ENCODE peak calls at places on chromosomes 2 and 18, in six cellular contexts. One of them, this sample, is unnamed.

GRCh38 chr2:240225660-240226475 is 85.4 kb upstream of the OTOS start:
- DNase-seq in cardiac fibroblast: no peak
- DNase-seq in AG08395: no peak
- DNase-seq in HTR-8/SVneo: no peak
- DNase-seq in Daoy: no peak
- DNase-seq in WTC11: no peak
- DNase-seq in this sample: no peak

GRCh38 chr18:58682429-58683069 is 11.3 kb downstream of the MALT1 start:
- DNase-seq in HTR-8/SVneo: peak
- DNase-seq in AG08395: peak
- DNase-seq in Daoy: peak
- DNase-seq in cardiac fibroblast: peak
- DNase-seq in WTC11: no peak
- DNase-seq in this sample: peak

GRCh38 chr2:206556357-206556949 is 85.8 kb upstream of the FAM237A start:
- DNase-seq in HTR-8/SVneo: peak
- DNase-seq in cardiac fibroblast: peak
- DNase-seq in Daoy: peak
- DNase-seq in WTC11: no peak
- DNase-seq in AG08395: peak
- DNase-seq in this sample: no peak

GRCh38 chr18:76838182-76838581 is 15.8 kb downstream of the ZNF236 start:
- DNase-seq in AG08395: no peak
- DNase-seq in Daoy: no peak
- DNase-seq in cardiac fibroblast: no peak
- DNase-seq in HTR-8/SVneo: no peak
- DNase-seq in WTC11: no peak
- DNase-seq in this sample: no peak

GRCh38 chr2:237662671-237663093 is 35.3 kb downstream of the LRRFIP1 start:
- DNase-seq in WTC11: peak
- DNase-seq in cardiac fibroblast: peak
- DNase-seq in AG08395: peak
- DNase-seq in HTR-8/SVneo: no peak
- DNase-seq in Daoy: peak
- DNase-seq in this sample: peak

GRCh38 chr18:44973282-44973681 is 292.6 kb downstream of the SETBP1 start:
- DNase-seq in HTR-8/SVneo: no peak
- DNase-seq in AG08395: no peak
- DNase-seq in Daoy: no peak
- DNase-seq in cardiac fibroblast: peak
- DNase-seq in WTC11: no peak
- DNase-seq in this sample: no peak

GRCh38 chr18:46447792-46448191 is 209.2 kb downstream of the LOXHD1 start:
- DNase-seq in Daoy: no peak
- DNase-seq in HTR-8/SVneo: no peak
- DNase-seq in WTC11: no peak
- DNase-seq in cardiac fibroblast: no peak
- DNase-seq in AG08395: no peak
- DNase-seq in this sample: no peak

GRCh38 chr2:182594286-182594685 is 121.8 kb upstream of the DNAJC10 start:
- DNase-seq in cardiac fibroblast: peak
- DNase-seq in WTC11: no peak
- DNase-seq in AG08395: peak
- DNase-seq in Daoy: no peak
- DNase-seq in HTR-8/SVneo: peak
- DNase-seq in this sample: no peak

GRCh38 chr18:66993492-66993891 is 389.6 kb upstream of the CDH19 start:
- DNase-seq in Daoy: no peak
- DNase-seq in HTR-8/SVneo: no peak
- DNase-seq in AG08395: no peak
- DNase-seq in WTC11: no peak
- DNase-seq in cardiac fibroblast: no peak
- DNase-seq in this sample: no peak

GRCh38 chr2:232204457-232204931 is 174.1 kb upstream of the ALPP start:
- DNase-seq in WTC11: no peak
- DNase-seq in HTR-8/SVneo: no peak
- DNase-seq in cardiac fibroblast: peak
- DNase-seq in Daoy: no peak
- DNase-seq in AG08395: peak
- DNase-seq in this sample: peak

GRCh38 chr2:241340621-241341163 is 15.4 kb upstream of the FARP2 start:
- DNase-seq in WTC11: no peak
- DNase-seq in AG08395: no peak
- DNase-seq in cardiac fibroblast: no peak
- DNase-seq in HTR-8/SVneo: no peak
- DNase-seq in Daoy: no peak
- DNase-seq in this sample: no peak

GRCh38 chr2:24702800-24703199 is 90.4 kb downstream of the PTRHD1 start:
- DNase-seq in cardiac fibroblast: peak
- DNase-seq in AG08395: peak
- DNase-seq in WTC11: no peak
- DNase-seq in Daoy: peak
- DNase-seq in HTR-8/SVneo: peak
- DNase-seq in this sample: no peak

GRCh38 chr18:74351354-74351753 is 35.7 kb downstream of the C18orf63 start:
- DNase-seq in WTC11: no peak
- DNase-seq in cardiac fibroblast: peak
- DNase-seq in Daoy: peak
- DNase-seq in HTR-8/SVneo: no peak
- DNase-seq in AG08395: peak
- DNase-seq in this sample: no peak

GRCh38 chr2:64359176-64359891 is 94.6 kb upstream of the LGALSL start:
- DNase-seq in cardiac fibroblast: no peak
- DNase-seq in AG08395: no peak
- DNase-seq in HTR-8/SVneo: no peak
- DNase-seq in WTC11: no peak
- DNase-seq in Daoy: peak
- DNase-seq in this sample: no peak

GRCh38 chr18:13048061-13048605 is 57.0 kb downstream of the CEP192 start:
- DNase-seq in Daoy: no peak
- DNase-seq in WTC11: no peak
- DNase-seq in AG08395: no peak
- DNase-seq in HTR-8/SVneo: no peak
- DNase-seq in cardiac fibroblast: no peak
- DNase-seq in this sample: no peak

GRCh38 chr2:41167014-41167413 is 715.1 kb upstream of the SLC8A1 start:
- DNase-seq in Daoy: no peak
- DNase-seq in WTC11: no peak
- DNase-seq in HTR-8/SVneo: no peak
- DNase-seq in AG08395: no peak
- DNase-seq in cardiac fibroblast: no peak
- DNase-seq in this sample: no peak

GRCh38 chr2:72145658-72146329 is 1.9 kb downstream of the CYP26B1 start:
- DNase-seq in AG08395: no peak
- DNase-seq in WTC11: no peak
- DNase-seq in Daoy: no peak
- DNase-seq in cardiac fibroblast: no peak
- DNase-seq in HTR-8/SVneo: no peak
- DNase-seq in this sample: no peak

GRCh38 chr2:33108483-33109443 is 162.0 kb downstream of the LTBP1 start:
- DNase-seq in HTR-8/SVneo: no peak
- DNase-seq in cardiac fibroblast: peak
- DNase-seq in WTC11: no peak
- DNase-seq in AG08395: peak
- DNase-seq in Daoy: peak
- DNase-seq in this sample: no peak

GRCh38 chr2:173493874-173494273 is 139.2 kb downstream of the CDCA7 start:
- DNase-seq in WTC11: no peak
- DNase-seq in AG08395: no peak
- DNase-seq in Daoy: no peak
- DNase-seq in HTR-8/SVneo: no peak
- DNase-seq in cardiac fibroblast: no peak
- DNase-seq in this sample: no peak

GRCh38 chr2:201955702-201956141 is 77.9 kb upstream of the FZD7 start:
- DNase-seq in cardiac fibroblast: peak
- DNase-seq in AG08395: no peak
- DNase-seq in HTR-8/SVneo: no peak
- DNase-seq in WTC11: no peak
- DNase-seq in Daoy: peak
- DNase-seq in this sample: peak

GRCh38 chr2:45957533-45958227 is 306.2 kb downstream of the PRKCE start:
- DNase-seq in HTR-8/SVneo: no peak
- DNase-seq in WTC11: no peak
- DNase-seq in AG08395: no peak
- DNase-seq in cardiac fibroblast: no peak
- DNase-seq in Daoy: no peak
- DNase-seq in this sample: no peak

GRCh38 chr2:67075530-67076253 is 321.4 kb upstream of the ETAA1 start:
- DNase-seq in HTR-8/SVneo: no peak
- DNase-seq in cardiac fibroblast: no peak
- DNase-seq in Daoy: no peak
- DNase-seq in AG08395: no peak
- DNase-seq in WTC11: no peak
- DNase-seq in this sample: no peak

GRCh38 chr2:84846041-84846663 is 34.7 kb downstream of the TRABD2A start:
- DNase-seq in AG08395: no peak
- DNase-seq in HTR-8/SVneo: no peak
- DNase-seq in Daoy: no peak
- DNase-seq in cardiac fibroblast: peak
- DNase-seq in WTC11: no peak
- DNase-seq in this sample: no peak

GRCh38 chr2:128792476-128793054 is 473.9 kb upstream of the HS6ST1 start:
- DNase-seq in HTR-8/SVneo: no peak
- DNase-seq in AG08395: no peak
- DNase-seq in WTC11: no peak
- DNase-seq in Daoy: no peak
- DNase-seq in cardiac fibroblast: no peak
- DNase-seq in this sample: no peak

GRCh38 chr2:26536371-26537068 is 58.6 kb upstream of the OTOF start:
- DNase-seq in AG08395: no peak
- DNase-seq in WTC11: no peak
- DNase-seq in cardiac fibroblast: no peak
- DNase-seq in HTR-8/SVneo: no peak
- DNase-seq in Daoy: no peak
- DNase-seq in this sample: no peak

GRCh38 chr2:33316314-33316713 is 160.1 kb upstream of the RASGRP3 start:
- DNase-seq in Daoy: no peak
- DNase-seq in cardiac fibroblast: no peak
- DNase-seq in AG08395: no peak
- DNase-seq in WTC11: no peak
- DNase-seq in HTR-8/SVneo: no peak
- DNase-seq in this sample: no peak

GRCh38 chr18:23547306-23547705 is 39.0 kb downstream of the NPC1 start:
- DNase-seq in Daoy: no peak
- DNase-seq in WTC11: no peak
- DNase-seq in cardiac fibroblast: no peak
- DNase-seq in HTR-8/SVneo: no peak
- DNase-seq in AG08395: no peak
- DNase-seq in this sample: no peak

GRCh38 chr18:31741096-31741735 is 19.5 kb downstream of the SLC25A52 start:
- DNase-seq in AG08395: peak
- DNase-seq in WTC11: peak
- DNase-seq in HTR-8/SVneo: no peak
- DNase-seq in Daoy: peak
- DNase-seq in cardiac fibroblast: peak
- DNase-seq in this sample: no peak

GRCh38 chr2:225120175-225120574 is 77.9 kb upstream of the DOCK10 start:
- DNase-seq in AG08395: peak
- DNase-seq in Daoy: peak
- DNase-seq in HTR-8/SVneo: no peak
- DNase-seq in WTC11: no peak
- DNase-seq in cardiac fibroblast: no peak
- DNase-seq in this sample: no peak

GRCh38 chr2:29747786-29748470 is 173.5 kb downstream of the ALK start:
- DNase-seq in WTC11: no peak
- DNase-seq in HTR-8/SVneo: peak
- DNase-seq in cardiac fibroblast: peak
- DNase-seq in AG08395: peak
- DNase-seq in Daoy: peak
- DNase-seq in this sample: no peak

GRCh38 chr2:68218343-68218901 is 33.9 kb downstream of the PPP3R1 start:
- DNase-seq in cardiac fibroblast: no peak
- DNase-seq in AG08395: no peak
- DNase-seq in HTR-8/SVneo: no peak
- DNase-seq in Daoy: no peak
- DNase-seq in WTC11: no peak
- DNase-seq in this sample: no peak

GRCh38 chr2:168120730-168121129 is 126.7 kb downstream of the STK39 start:
- DNase-seq in cardiac fibroblast: no peak
- DNase-seq in HTR-8/SVneo: no peak
- DNase-seq in WTC11: no peak
- DNase-seq in Daoy: no peak
- DNase-seq in AG08395: no peak
- DNase-seq in this sample: no peak

GRCh38 chr2:105786231-105787230 is 41.8 kb downstream of the NCK2 start:
- DNase-seq in WTC11: no peak
- DNase-seq in Daoy: no peak
- DNase-seq in cardiac fibroblast: no peak
- DNase-seq in HTR-8/SVneo: no peak
- DNase-seq in AG08395: no peak
- DNase-seq in this sample: no peak